ENCODE peak calls at places on chromosome 15, in nine cellular contexts. One of them, this sample, is unnamed. For H3K4me1, the result is how much of the 10 kb centered on the place peaks cover.

GRCh38 chr15:94930945-94931344 is 699.6 kb downstream of the MCTP2 start:
- DNase-seq in hepatocyte: no peak
- DNase-seq in PC-3: no peak
- DNase-seq in MM.1S: no peak
- DNase-seq in HCT116: no peak
- DNase-seq in SK-N-SH: no peak
- DNase-seq in GM23338: no peak
- DNase-seq in OCI-LY7: no peak
- DNase-seq in GM23248: no peak
- DNase-seq in this sample: no peak

GRCh38 chr15:58383876-58384275 is 47.9 kb upstream of the LIPC start:
- DNase-seq in hepatocyte: no peak
- DNase-seq in PC-3: no peak
- DNase-seq in MM.1S: no peak
- DNase-seq in HCT116: no peak
- DNase-seq in SK-N-SH: no peak
- DNase-seq in GM23338: peak
- DNase-seq in OCI-LY7: no peak
- DNase-seq in GM23248: no peak
- DNase-seq in this sample: peak

GRCh38 chr15:92989469-92989868 is 89.3 kb downstream of the CHD2 start:
- DNase-seq in hepatocyte: no peak
- DNase-seq in PC-3: no peak
- DNase-seq in MM.1S: no peak
- DNase-seq in HCT116: no peak
- DNase-seq in SK-N-SH: no peak
- DNase-seq in GM23338: no peak
- DNase-seq in OCI-LY7: no peak
- DNase-seq in GM23248: no peak
- DNase-seq in this sample: no peak

GRCh38 chr15:72339777-72340177 is 19.8 kb upstream of the CELF6 start:
- DNase-seq in hepatocyte: peak
- DNase-seq in PC-3: peak
- DNase-seq in MM.1S: no peak
- DNase-seq in HCT116: no peak
- DNase-seq in SK-N-SH: peak
- DNase-seq in GM23338: no peak
- DNase-seq in OCI-LY7: no peak
- DNase-seq in GM23248: peak
- DNase-seq in this sample: no peak

GRCh38 chr15:74610302-74610951 is 5.2 kb upstream of the CLK3 start:
- DNase-seq in hepatocyte: peak
- DNase-seq in PC-3: no peak
- DNase-seq in MM.1S: no peak
- DNase-seq in HCT116: no peak
- DNase-seq in SK-N-SH: peak
- DNase-seq in GM23338: no peak
- DNase-seq in OCI-LY7: no peak
- DNase-seq in GM23248: no peak
- DNase-seq in this sample: no peak

GRCh38 chr15:28912422-28912821 is 26.6 kb downstream of the APBA2 start:
- DNase-seq in hepatocyte: no peak
- DNase-seq in PC-3: no peak
- DNase-seq in MM.1S: no peak
- DNase-seq in HCT116: no peak
- DNase-seq in SK-N-SH: peak
- DNase-seq in GM23338: no peak
- DNase-seq in OCI-LY7: no peak
- DNase-seq in GM23248: no peak
- DNase-seq in this sample: no peak

GRCh38 chr15:40100133-40100946 is 8.3 kb downstream of the BMF start:
- DNase-seq in hepatocyte: no peak
- DNase-seq in PC-3: no peak
- DNase-seq in MM.1S: no peak
- DNase-seq in HCT116: no peak
- DNase-seq in SK-N-SH: no peak
- DNase-seq in GM23338: no peak
- DNase-seq in OCI-LY7: no peak
- DNase-seq in GM23248: no peak
- DNase-seq in this sample: no peak

GRCh38 chr15:67700023-67700422 is 125.3 kb upstream of the SKOR1 start:
- DNase-seq in hepatocyte: no peak
- DNase-seq in PC-3: peak
- DNase-seq in MM.1S: no peak
- DNase-seq in HCT116: no peak
- DNase-seq in SK-N-SH: no peak
- DNase-seq in GM23338: no peak
- DNase-seq in OCI-LY7: no peak
- DNase-seq in GM23248: peak
- DNase-seq in this sample: no peak

GRCh38 chr15:95302206-95302605 is 1028.3 kb upstream of the NR2F2 start:
- DNase-seq in hepatocyte: no peak
- DNase-seq in PC-3: no peak
- DNase-seq in MM.1S: no peak
- DNase-seq in HCT116: no peak
- DNase-seq in SK-N-SH: no peak
- DNase-seq in GM23338: no peak
- DNase-seq in OCI-LY7: no peak
- DNase-seq in GM23248: no peak
- DNase-seq in this sample: no peak

DNA sequence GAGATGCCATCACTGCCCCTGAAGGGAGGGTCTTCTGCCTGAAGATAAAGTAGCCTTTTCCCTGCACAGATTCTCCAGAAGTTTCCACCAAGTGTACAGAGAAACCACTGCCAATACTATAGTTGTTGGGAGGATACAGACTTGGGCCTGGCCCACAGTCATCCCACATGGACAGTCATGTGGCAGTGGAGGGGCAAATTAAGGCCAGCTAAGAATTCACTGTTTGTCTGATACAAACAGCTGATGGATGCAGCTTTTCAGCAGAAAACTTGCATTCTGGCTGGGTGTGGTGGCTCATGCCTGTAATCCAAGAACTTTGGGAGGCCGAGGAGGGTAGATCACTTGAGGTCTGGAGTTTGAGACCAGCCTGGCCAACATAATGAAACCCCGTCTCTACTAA is 22.1 kb downstream of the HOMER2 start:
- DNase-seq in hepatocyte: no peak
- DNase-seq in PC-3: no peak
- DNase-seq in MM.1S: no peak
- DNase-seq in HCT116: no peak
- DNase-seq in SK-N-SH: no peak
- DNase-seq in GM23338: no peak
- DNase-seq in OCI-LY7: no peak
- DNase-seq in GM23248: no peak
- DNase-seq in this sample: no peak
- H3K4me1 ChIP-seq in hepatocyte: under half
- H3K4me1 ChIP-seq in PC-3: under half
- H3K4me1 ChIP-seq in MM.1S: under half
- H3K4me1 ChIP-seq in HCT116: under half
- H3K4me1 ChIP-seq in SK-N-SH: under half
- H3K4me1 ChIP-seq in GM23338: under half
- H3K4me1 ChIP-seq in OCI-LY7: under half
- H3K4me1 ChIP-seq in GM23248: under half
- H3K4me1 ChIP-seq in this sample: under half

GRCh38 chr15:69731581-69731980 is 279.0 kb downstream of the RPLP1 start:
- DNase-seq in hepatocyte: no peak
- DNase-seq in PC-3: no peak
- DNase-seq in MM.1S: no peak
- DNase-seq in HCT116: no peak
- DNase-seq in SK-N-SH: no peak
- DNase-seq in GM23338: no peak
- DNase-seq in OCI-LY7: no peak
- DNase-seq in GM23248: no peak
- DNase-seq in this sample: no peak

GRCh38 chr15:69729167-69729748 is 276.6 kb downstream of the RPLP1 start:
- DNase-seq in hepatocyte: peak
- DNase-seq in PC-3: peak
- DNase-seq in MM.1S: peak
- DNase-seq in HCT116: peak
- DNase-seq in SK-N-SH: peak
- DNase-seq in GM23338: peak
- DNase-seq in OCI-LY7: peak
- DNase-seq in GM23248: peak
- DNase-seq in this sample: peak

GRCh38 chr15:69727257-69727924 is 274.8 kb downstream of the RPLP1 start:
- DNase-seq in hepatocyte: no peak
- DNase-seq in PC-3: no peak
- DNase-seq in MM.1S: no peak
- DNase-seq in HCT116: no peak
- DNase-seq in SK-N-SH: no peak
- DNase-seq in GM23338: no peak
- DNase-seq in OCI-LY7: no peak
- DNase-seq in GM23248: no peak
- DNase-seq in this sample: no peak

GRCh38 chr15:69732133-69732532 is 279.5 kb downstream of the RPLP1 start:
- DNase-seq in hepatocyte: no peak
- DNase-seq in PC-3: no peak
- DNase-seq in MM.1S: no peak
- DNase-seq in HCT116: no peak
- DNase-seq in SK-N-SH: no peak
- DNase-seq in GM23338: no peak
- DNase-seq in OCI-LY7: no peak
- DNase-seq in GM23248: no peak
- DNase-seq in this sample: no peak

GRCh38 chr15:69730281-69731235 is 277.9 kb downstream of the RPLP1 start:
- DNase-seq in hepatocyte: no peak
- DNase-seq in PC-3: peak
- DNase-seq in MM.1S: no peak
- DNase-seq in HCT116: no peak
- DNase-seq in SK-N-SH: no peak
- DNase-seq in GM23338: no peak
- DNase-seq in OCI-LY7: no peak
- DNase-seq in GM23248: no peak
- DNase-seq in this sample: no peak
- TF ChIP-seq EZH2phosphoT487 in hepatocyte: no peak
- TF ChIP-seq EZH2phosphoT487 in PC-3: no peak
- TF ChIP-seq EZH2phosphoT487 in MM.1S: no peak
- TF ChIP-seq EZH2phosphoT487 in HCT116: no peak
- TF ChIP-seq EZH2phosphoT487 in SK-N-SH: no peak
- TF ChIP-seq EZH2phosphoT487 in GM23338: no peak
- TF ChIP-seq EZH2phosphoT487 in OCI-LY7: no peak
- TF ChIP-seq EZH2phosphoT487 in GM23248: no peak
- TF ChIP-seq EZH2phosphoT487 in this sample: no peak

DNA sequence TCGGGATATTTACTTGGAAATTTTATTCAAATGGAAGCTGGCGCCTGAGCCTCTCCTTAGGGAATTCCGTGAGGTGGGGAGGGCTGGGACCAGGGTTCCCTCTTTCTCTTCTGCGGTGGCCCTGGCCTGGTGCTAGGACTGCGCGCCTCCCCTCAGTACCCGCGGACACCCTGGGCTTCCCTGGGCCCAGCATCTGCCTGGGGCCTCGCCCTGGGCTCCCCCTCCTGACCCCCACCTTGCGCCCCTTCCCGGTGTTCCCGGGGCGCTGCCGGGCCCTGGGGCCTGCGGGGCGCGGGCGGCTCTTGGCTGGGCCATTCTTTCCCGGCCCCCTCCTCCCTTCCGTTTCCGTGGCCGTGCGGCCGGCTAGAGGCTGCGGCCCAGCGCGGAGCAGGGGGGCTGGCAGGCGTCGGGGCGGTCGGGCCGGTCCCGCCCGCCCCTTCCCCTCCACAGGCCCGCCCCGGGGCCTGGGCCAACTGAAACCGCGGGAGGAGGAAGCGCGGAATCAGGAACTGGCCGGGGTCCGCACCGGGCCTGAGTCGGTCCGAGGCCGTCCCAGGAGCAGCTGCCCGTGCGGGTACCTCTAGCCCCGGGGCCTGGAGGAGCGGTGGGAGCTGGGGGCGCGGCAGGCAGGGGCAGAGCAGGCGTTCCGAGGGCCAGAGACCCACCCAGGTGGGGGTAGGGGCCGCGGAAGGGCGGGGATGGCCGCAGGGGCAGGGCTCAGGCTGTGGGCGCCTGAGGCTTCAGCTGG is at the start of gene FES:
- DNase-seq in hepatocyte: peak
- DNase-seq in PC-3: no peak
- DNase-seq in MM.1S: no peak
- DNase-seq in HCT116: no peak
- DNase-seq in SK-N-SH: no peak
- DNase-seq in GM23338: peak
- DNase-seq in OCI-LY7: no peak
- DNase-seq in GM23248: peak
- DNase-seq in this sample: peak
- H3K27ac ChIP-seq in hepatocyte: peak
- H3K27ac ChIP-seq in PC-3: no peak
- H3K27ac ChIP-seq in MM.1S: no peak
- H3K27ac ChIP-seq in HCT116: no peak
- H3K27ac ChIP-seq in SK-N-SH: peak
- H3K27ac ChIP-seq in GM23338: peak
- H3K27ac ChIP-seq in OCI-LY7: no peak
- H3K27ac ChIP-seq in GM23248: peak
- H3K27ac ChIP-seq in this sample: no peak

DNA sequence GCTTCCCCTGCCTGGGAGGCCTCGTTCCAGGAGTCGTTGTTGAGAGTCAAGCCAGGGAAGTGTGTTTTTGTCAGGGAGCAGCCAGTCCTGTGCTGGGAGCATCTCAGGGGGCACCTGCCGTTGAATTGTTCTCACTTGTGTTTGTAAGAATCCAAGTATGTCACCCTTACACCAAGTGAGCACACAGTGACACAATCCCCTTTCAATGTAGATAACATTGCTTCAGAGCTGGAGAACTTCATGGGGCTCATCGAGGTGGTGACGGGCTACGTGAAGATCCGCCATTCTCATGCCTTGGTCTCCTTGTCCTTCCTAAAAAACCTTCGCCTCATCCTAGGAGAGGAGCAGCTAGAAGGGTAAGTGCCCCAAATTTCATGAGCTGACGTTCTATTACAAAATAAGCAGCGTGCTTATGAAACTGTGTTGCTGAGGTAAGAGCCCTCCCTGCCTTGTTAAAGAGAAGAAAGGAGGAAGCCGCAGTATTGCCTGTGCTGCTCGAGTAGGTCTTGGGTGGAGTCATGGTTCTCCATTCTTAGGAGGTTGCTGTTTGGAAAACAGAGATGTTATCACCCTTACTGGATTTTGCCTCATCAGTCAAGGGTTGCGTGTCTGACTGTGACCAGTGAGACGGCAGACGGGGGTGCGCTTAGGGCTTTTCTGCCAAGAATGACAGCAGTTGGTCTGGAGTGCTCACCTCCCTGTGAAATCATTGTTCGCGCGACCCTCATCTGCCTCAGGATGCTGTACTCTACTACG is 108.1 kb downstream of the PGPEP1L start:
- DNase-seq in hepatocyte: no peak
- DNase-seq in PC-3: no peak
- DNase-seq in MM.1S: no peak
- DNase-seq in HCT116: no peak
- DNase-seq in SK-N-SH: no peak
- DNase-seq in GM23338: no peak
- DNase-seq in OCI-LY7: no peak
- DNase-seq in GM23248: no peak
- DNase-seq in this sample: peak
- H3K4me1 ChIP-seq in hepatocyte: under half
- H3K4me1 ChIP-seq in PC-3: half or more
- H3K4me1 ChIP-seq in MM.1S: under half
- H3K4me1 ChIP-seq in HCT116: under half
- H3K4me1 ChIP-seq in SK-N-SH: under half
- H3K4me1 ChIP-seq in GM23338: under half
- H3K4me1 ChIP-seq in OCI-LY7: under half
- H3K4me1 ChIP-seq in GM23248: half or more
- H3K4me1 ChIP-seq in this sample: under half

This sample was measured in neural progenitor cell.